ENCODE peak calls at places on chromosome 10, in nine cellular contexts. One of them, this sample, is unnamed.

GRCh38 chr10:123517901-123518300 is 148.3 kb upstream of the GPR26 start:
- DNase-seq in heart right ventricle: no peak
- DNase-seq in left ventricle myocardium inferior: no peak
- DNase-seq in transverse colon: no peak
- DNase-seq in fibroblast of lung: no peak
- DNase-seq in GM12865: no peak
- DNase-seq in brain microvascular endothelial cell: no peak
- DNase-seq in ovary: no peak
- DNase-seq in CD4-positive, alpha-beta memory T cell: no peak
- DNase-seq in this sample: no peak

GRCh38 chr10:8794860-8795259 is 740.4 kb downstream of the GATA3 start:
- DNase-seq in brain microvascular endothelial cell: no peak
- DNase-seq in CD4-positive, alpha-beta memory T cell: no peak
- DNase-seq in GM12865: no peak
- DNase-seq in left ventricle myocardium inferior: no peak
- DNase-seq in fibroblast of lung: no peak
- DNase-seq in heart right ventricle: no peak
- DNase-seq in transverse colon: no peak
- DNase-seq in ovary: no peak
- DNase-seq in this sample: no peak

GRCh38 chr10:111725035-111725434 is 458.5 kb downstream of the GPAM start:
- DNase-seq in fibroblast of lung: no peak
- DNase-seq in left ventricle myocardium inferior: no peak
- DNase-seq in GM12865: no peak
- DNase-seq in transverse colon: no peak
- DNase-seq in CD4-positive, alpha-beta memory T cell: no peak
- DNase-seq in heart right ventricle: no peak
- DNase-seq in brain microvascular endothelial cell: no peak
- DNase-seq in ovary: no peak
- DNase-seq in this sample: no peak

GRCh38 chr10:83542774-83543291 is 596.5 kb upstream of the GHITM start:
- DNase-seq in ovary: no peak
- DNase-seq in left ventricle myocardium inferior: no peak
- DNase-seq in GM12865: peak; percentile 91
- DNase-seq in transverse colon: no peak
- DNase-seq in heart right ventricle: peak; percentile 31
- DNase-seq in brain microvascular endothelial cell: no peak
- DNase-seq in CD4-positive, alpha-beta memory T cell: no peak
- DNase-seq in fibroblast of lung: no peak
- DNase-seq in this sample: peak; percentile 48

GRCh38 chr10:128578766-128579165 is 452.5 kb upstream of the MKI67 start:
- DNase-seq in GM12865: no peak
- DNase-seq in fibroblast of lung: no peak
- DNase-seq in heart right ventricle: no peak
- DNase-seq in ovary: no peak
- DNase-seq in CD4-positive, alpha-beta memory T cell: no peak
- DNase-seq in brain microvascular endothelial cell: no peak
- DNase-seq in left ventricle myocardium inferior: no peak
- DNase-seq in transverse colon: no peak
- DNase-seq in this sample: no peak

GRCh38 chr10:18501198-18501597 is 150.2 kb downstream of the NSUN6 start:
- DNase-seq in fibroblast of lung: peak; percentile 24
- DNase-seq in ovary: no peak
- DNase-seq in heart right ventricle: no peak
- DNase-seq in transverse colon: no peak
- DNase-seq in CD4-positive, alpha-beta memory T cell: no peak
- DNase-seq in brain microvascular endothelial cell: peak; percentile 78
- DNase-seq in GM12865: peak; percentile 61
- DNase-seq in left ventricle myocardium inferior: no peak
- DNase-seq in this sample: no peak

GRCh38 chr10:128095023-128095752 is 31.0 kb downstream of the MKI67 start:
- DNase-seq in GM12865: peak; percentile 34
- DNase-seq in brain microvascular endothelial cell: no peak
- DNase-seq in transverse colon: peak; percentile 33
- DNase-seq in left ventricle myocardium inferior: no peak
- DNase-seq in fibroblast of lung: no peak
- DNase-seq in heart right ventricle: no peak
- DNase-seq in ovary: no peak
- DNase-seq in CD4-positive, alpha-beta memory T cell: peak; percentile 31
- DNase-seq in this sample: no peak

GRCh38 chr10:23197416-23197861 is 5.3 kb downstream of the PTF1A start:
- DNase-seq in heart right ventricle: no peak
- DNase-seq in GM12865: no peak
- DNase-seq in transverse colon: no peak
- DNase-seq in fibroblast of lung: no peak
- DNase-seq in brain microvascular endothelial cell: no peak
- DNase-seq in ovary: no peak
- DNase-seq in left ventricle myocardium inferior: no peak
- DNase-seq in CD4-positive, alpha-beta memory T cell: no peak
- DNase-seq in this sample: no peak

GRCh38 chr10:119090968-119091367 is 10.4 kb upstream of the EIF3A start:
- DNase-seq in heart right ventricle: no peak
- DNase-seq in GM12865: peak; percentile 76
- DNase-seq in brain microvascular endothelial cell: peak; percentile 69
- DNase-seq in ovary: no peak
- DNase-seq in CD4-positive, alpha-beta memory T cell: peak; percentile 81
- DNase-seq in left ventricle myocardium inferior: no peak
- DNase-seq in fibroblast of lung: peak; percentile 85
- DNase-seq in transverse colon: peak; percentile 50
- DNase-seq in this sample: no peak

GRCh38 chr10:5977471-5978370 is at the start of gene IL15RA:
- DNase-seq in ovary: peak; percentile 66
- DNase-seq in transverse colon: peak; percentile 90
- DNase-seq in GM12865: peak; percentile 88
- DNase-seq in CD4-positive, alpha-beta memory T cell: peak; percentile 80
- DNase-seq in left ventricle myocardium inferior: peak; percentile 73
- DNase-seq in fibroblast of lung: peak; percentile 68
- DNase-seq in heart right ventricle: peak; percentile 78
- DNase-seq in brain microvascular endothelial cell: peak; percentile 25
- DNase-seq in this sample: no peak

GRCh38 chr10:15725603-15726002 is 5.9 kb upstream of the ITGA8 start:
- DNase-seq in GM12865: peak; percentile 36
- DNase-seq in brain microvascular endothelial cell: peak; percentile 52
- DNase-seq in transverse colon: peak; percentile 12
- DNase-seq in left ventricle myocardium inferior: no peak
- DNase-seq in CD4-positive, alpha-beta memory T cell: no peak
- DNase-seq in fibroblast of lung: peak; percentile 81
- DNase-seq in heart right ventricle: no peak
- DNase-seq in ovary: no peak
- DNase-seq in this sample: peak; percentile 13

GRCh38 chr10:72248477-72249151 is 25.1 kb upstream of the DDIT4 start:
- DNase-seq in left ventricle myocardium inferior: peak; percentile 88
- DNase-seq in heart right ventricle: peak; percentile 87
- DNase-seq in brain microvascular endothelial cell: peak; percentile 77
- DNase-seq in transverse colon: peak; percentile 90
- DNase-seq in GM12865: peak; percentile 97
- DNase-seq in ovary: peak; percentile 76
- DNase-seq in fibroblast of lung: peak; percentile 84
- DNase-seq in CD4-positive, alpha-beta memory T cell: peak; percentile 88
- DNase-seq in this sample: peak; percentile 75
- H3K4me3 ChIP-seq in left ventricle myocardium inferior: peak overlapping the region; percentile 50
- H3K4me3 ChIP-seq in heart right ventricle: no peak overlapping the region
- H3K4me3 ChIP-seq in brain microvascular endothelial cell: no peak overlapping the region
- H3K4me3 ChIP-seq in transverse colon: peak overlapping the region; percentile 31
- H3K4me3 ChIP-seq in GM12865: peak overlapping the region; percentile 49
- H3K4me3 ChIP-seq in ovary: peak overlapping the region; percentile 26
- H3K4me3 ChIP-seq in fibroblast of lung: peak overlapping the region; percentile 16
- H3K4me3 ChIP-seq in CD4-positive, alpha-beta memory T cell: peak overlapping the region; percentile 31
- H3K4me3 ChIP-seq in this sample: peak overlapping the region; percentile 25

GRCh38 chr10:31317652-31318381 is 1.2 kb upstream of the ZEB1 start:
- DNase-seq in heart right ventricle: no peak
- DNase-seq in left ventricle myocardium inferior: no peak
- DNase-seq in brain microvascular endothelial cell: no peak
- DNase-seq in GM12865: no peak
- DNase-seq in ovary: no peak
- DNase-seq in fibroblast of lung: no peak
- DNase-seq in CD4-positive, alpha-beta memory T cell: no peak
- DNase-seq in transverse colon: peak; percentile 78
- DNase-seq in this sample: no peak

GRCh38 chr10:31318382-31318853 is 598 bp upstream of the ZEB1 start:
- DNase-seq in fibroblast of lung: peak; percentile 69
- DNase-seq in GM12865: peak; percentile 96
- DNase-seq in ovary: no peak
- DNase-seq in brain microvascular endothelial cell: peak; percentile 46
- DNase-seq in transverse colon: no peak
- DNase-seq in heart right ventricle: peak; percentile 73
- DNase-seq in CD4-positive, alpha-beta memory T cell: peak; percentile 74
- DNase-seq in left ventricle myocardium inferior: peak; percentile 51
- DNase-seq in this sample: peak; percentile 41

GRCh38 chr10:31315453-31315852 is 3.6 kb upstream of the ZEB1 start:
- DNase-seq in brain microvascular endothelial cell: peak; percentile 53
- DNase-seq in fibroblast of lung: peak; percentile 61
- DNase-seq in left ventricle myocardium inferior: no peak
- DNase-seq in ovary: no peak
- DNase-seq in CD4-positive, alpha-beta memory T cell: no peak
- DNase-seq in GM12865: no peak
- DNase-seq in transverse colon: no peak
- DNase-seq in heart right ventricle: peak; percentile 5
- DNase-seq in this sample: peak; percentile 56

GRCh38 chr10:31318854-31319601 is at the start of gene ZEB1:
- DNase-seq in brain microvascular endothelial cell: peak; percentile 84
- DNase-seq in CD4-positive, alpha-beta memory T cell: peak; percentile 92
- DNase-seq in fibroblast of lung: peak; percentile 94
- DNase-seq in ovary: peak; percentile 89
- DNase-seq in GM12865: peak; percentile 98
- DNase-seq in transverse colon: peak; percentile 90
- DNase-seq in left ventricle myocardium inferior: peak; percentile 83
- DNase-seq in heart right ventricle: peak; percentile 93
- DNase-seq in this sample: peak; percentile 78

GRCh38 chr10:31317171-31317570 is 1.8 kb upstream of the ZEB1 start:
- DNase-seq in left ventricle myocardium inferior: no peak
- DNase-seq in fibroblast of lung: no peak
- DNase-seq in ovary: no peak
- DNase-seq in GM12865: no peak
- DNase-seq in transverse colon: no peak
- DNase-seq in CD4-positive, alpha-beta memory T cell: no peak
- DNase-seq in brain microvascular endothelial cell: no peak
- DNase-seq in heart right ventricle: no peak
- DNase-seq in this sample: no peak
- H3K4me3 ChIP-seq in left ventricle myocardium inferior: no peak overlapping the region
- H3K4me3 ChIP-seq in fibroblast of lung: no peak overlapping the region
- H3K4me3 ChIP-seq in ovary: no peak overlapping the region
- H3K4me3 ChIP-seq in GM12865: peak overlapping the region; percentile 77
- H3K4me3 ChIP-seq in transverse colon: no peak overlapping the region
- H3K4me3 ChIP-seq in CD4-positive, alpha-beta memory T cell: no peak overlapping the region
- H3K4me3 ChIP-seq in brain microvascular endothelial cell: no peak overlapping the region
- H3K4me3 ChIP-seq in heart right ventricle: no peak overlapping the region
- H3K4me3 ChIP-seq in this sample: no peak overlapping the region

GRCh38 chr10:120951288-120951687 is 100.1 kb downstream of the WDR11 start:
- DNase-seq in brain microvascular endothelial cell: no peak
- DNase-seq in ovary: no peak
- DNase-seq in left ventricle myocardium inferior: no peak
- DNase-seq in transverse colon: no peak
- DNase-seq in GM12865: no peak
- DNase-seq in CD4-positive, alpha-beta memory T cell: no peak
- DNase-seq in heart right ventricle: no peak
- DNase-seq in fibroblast of lung: no peak
- DNase-seq in this sample: no peak

GRCh38 chr10:120946497-120946896 is 95.3 kb downstream of the WDR11 start:
- DNase-seq in heart right ventricle: no peak
- DNase-seq in left ventricle myocardium inferior: no peak
- DNase-seq in transverse colon: no peak
- DNase-seq in GM12865: no peak
- DNase-seq in CD4-positive, alpha-beta memory T cell: no peak
- DNase-seq in fibroblast of lung: no peak
- DNase-seq in brain microvascular endothelial cell: no peak
- DNase-seq in ovary: no peak
- DNase-seq in this sample: no peak

GRCh38 chr10:120950103-120950561 is 99.0 kb downstream of the WDR11 start:
- DNase-seq in left ventricle myocardium inferior: no peak
- DNase-seq in CD4-positive, alpha-beta memory T cell: no peak
- DNase-seq in brain microvascular endothelial cell: peak; percentile 36
- DNase-seq in ovary: no peak
- DNase-seq in fibroblast of lung: peak; percentile 11
- DNase-seq in transverse colon: no peak
- DNase-seq in heart right ventricle: no peak
- DNase-seq in GM12865: no peak
- DNase-seq in this sample: no peak

GRCh38 chr10:120948889-120949382 is 97.8 kb downstream of the WDR11 start:
- DNase-seq in heart right ventricle: peak; percentile 49
- DNase-seq in CD4-positive, alpha-beta memory T cell: peak; percentile 46
- DNase-seq in brain microvascular endothelial cell: peak; percentile 52
- DNase-seq in left ventricle myocardium inferior: peak; percentile 75
- DNase-seq in fibroblast of lung: peak; percentile 63
- DNase-seq in transverse colon: peak; percentile 69
- DNase-seq in ovary: peak; percentile 82
- DNase-seq in GM12865: peak; percentile 65
- DNase-seq in this sample: peak; percentile 25

GRCh38 chr10:120949511-120950102 is 98.4 kb downstream of the WDR11 start:
- DNase-seq in CD4-positive, alpha-beta memory T cell: no peak
- DNase-seq in GM12865: no peak
- DNase-seq in heart right ventricle: no peak
- DNase-seq in transverse colon: no peak
- DNase-seq in brain microvascular endothelial cell: peak; percentile 1
- DNase-seq in ovary: no peak
- DNase-seq in fibroblast of lung: no peak
- DNase-seq in left ventricle myocardium inferior: no peak
- DNase-seq in this sample: no peak
- H3K4me3 ChIP-seq in CD4-positive, alpha-beta memory T cell: peak overlapping the region; percentile 30
- H3K4me3 ChIP-seq in GM12865: no peak overlapping the region
- H3K4me3 ChIP-seq in heart right ventricle: peak overlapping the region; percentile 16
- H3K4me3 ChIP-seq in transverse colon: peak overlapping the region; percentile 40
- H3K4me3 ChIP-seq in brain microvascular endothelial cell: peak overlapping the region; percentile 55
- H3K4me3 ChIP-seq in ovary: peak overlapping the region; percentile 35
- H3K4me3 ChIP-seq in fibroblast of lung: peak overlapping the region; percentile 46
- H3K4me3 ChIP-seq in left ventricle myocardium inferior: peak overlapping the region; percentile 62
- H3K4me3 ChIP-seq in this sample: peak overlapping the region; percentile 59

GRCh38 chr10:63128443-63128842 is 4.7 kb upstream of the NRBF2 start:
- DNase-seq in brain microvascular endothelial cell: no peak
- DNase-seq in ovary: no peak
- DNase-seq in CD4-positive, alpha-beta memory T cell: no peak
- DNase-seq in heart right ventricle: no peak
- DNase-seq in transverse colon: no peak
- DNase-seq in GM12865: no peak
- DNase-seq in fibroblast of lung: peak; percentile 31
- DNase-seq in left ventricle myocardium inferior: no peak
- DNase-seq in this sample: no peak

GRCh38 chr10:63133056-63133786 is at the start of gene NRBF2:
- DNase-seq in left ventricle myocardium inferior: peak; percentile 98
- DNase-seq in heart right ventricle: peak; percentile 98
- DNase-seq in fibroblast of lung: peak; percentile 99
- DNase-seq in GM12865: peak; percentile 99
- DNase-seq in CD4-positive, alpha-beta memory T cell: peak; percentile 98
- DNase-seq in brain microvascular endothelial cell: peak; percentile 99
- DNase-seq in transverse colon: peak; percentile 98
- DNase-seq in ovary: peak; percentile 97
- DNase-seq in this sample: peak; percentile 95

GRCh38 chr10:63129888-63130287 is 3.2 kb upstream of the NRBF2 start:
- DNase-seq in transverse colon: no peak
- DNase-seq in fibroblast of lung: no peak
- DNase-seq in ovary: no peak
- DNase-seq in GM12865: no peak
- DNase-seq in left ventricle myocardium inferior: no peak
- DNase-seq in brain microvascular endothelial cell: no peak
- DNase-seq in CD4-positive, alpha-beta memory T cell: no peak
- DNase-seq in heart right ventricle: no peak
- DNase-seq in this sample: no peak

GRCh38 chr10:63133787-63134557 is 844 bp downstream of the NRBF2 start:
- DNase-seq in heart right ventricle: no peak
- DNase-seq in brain microvascular endothelial cell: no peak
- DNase-seq in transverse colon: no peak
- DNase-seq in left ventricle myocardium inferior: no peak
- DNase-seq in CD4-positive, alpha-beta memory T cell: no peak
- DNase-seq in fibroblast of lung: peak; percentile 40
- DNase-seq in GM12865: peak; percentile 78
- DNase-seq in ovary: no peak
- DNase-seq in this sample: no peak

GRCh38 chr10:63132651-63133055 is 475 bp upstream of the NRBF2 start:
- DNase-seq in brain microvascular endothelial cell: no peak
- DNase-seq in CD4-positive, alpha-beta memory T cell: no peak
- DNase-seq in heart right ventricle: no peak
- DNase-seq in ovary: no peak
- DNase-seq in GM12865: no peak
- DNase-seq in fibroblast of lung: no peak
- DNase-seq in left ventricle myocardium inferior: no peak
- DNase-seq in transverse colon: no peak
- DNase-seq in this sample: no peak
- H3K4me3 ChIP-seq in brain microvascular endothelial cell: no peak overlapping the region
- H3K4me3 ChIP-seq in CD4-positive, alpha-beta memory T cell: peak overlapping the region; percentile 81
- H3K4me3 ChIP-seq in heart right ventricle: peak overlapping the region; percentile 94
- H3K4me3 ChIP-seq in ovary: peak overlapping the region; percentile 95
- H3K4me3 ChIP-seq in GM12865: peak overlapping the region; percentile 46
- H3K4me3 ChIP-seq in fibroblast of lung: peak overlapping the region; percentile 46
- H3K4me3 ChIP-seq in left ventricle myocardium inferior: peak overlapping the region; percentile 99
- H3K4me3 ChIP-seq in transverse colon: peak overlapping the region; percentile 97
- H3K4me3 ChIP-seq in this sample: no peak overlapping the region

This sample was measured in skeletal muscle cell.